ENCODE peak calls at places on chromosomes 6 and 20, in nine cellular contexts. One of them, this sample, is unnamed.
A peak's percentile ranks its signal among the peaks of the same experiment; 100 is the strongest.

GRCh38 chr6:118649918-118650499 is 1.4 kb downstream of the CEP85L start:
- DNase-seq in uterus: no peak
- DNase-seq in A549: no peak
- DNase-seq in fibroblast of lung: no peak
- DNase-seq in upper lobe of left lung: no peak
- DNase-seq in CD8-positive, alpha-beta memory T cell: no peak
- DNase-seq in left ventricle myocardium inferior: no peak
- DNase-seq in lung: no peak
- DNase-seq in aorta: no peak
- DNase-seq in this sample: no peak

GRCh38 chr20:54015496-54015895 is 54.9 kb downstream of the BCAS1 start:
- DNase-seq in uterus: no peak
- DNase-seq in A549: no peak
- DNase-seq in fibroblast of lung: no peak
- DNase-seq in upper lobe of left lung: no peak
- DNase-seq in CD8-positive, alpha-beta memory T cell: no peak
- DNase-seq in left ventricle myocardium inferior: no peak
- DNase-seq in lung: no peak
- DNase-seq in aorta: no peak
- DNase-seq in this sample: no peak

GRCh38 chr6:144123836-144124235 is 26.5 kb upstream of the STX11 start:
- DNase-seq in uterus: no peak
- DNase-seq in A549: no peak
- DNase-seq in fibroblast of lung: no peak
- DNase-seq in upper lobe of left lung: no peak
- DNase-seq in CD8-positive, alpha-beta memory T cell: no peak
- DNase-seq in left ventricle myocardium inferior: no peak
- DNase-seq in lung: no peak
- DNase-seq in aorta: no peak
- DNase-seq in this sample: no peak

GRCh38 chr6:166588691-166589333 is 2.3 kb upstream of the RAMACL start:
- DNase-seq in uterus: no peak
- DNase-seq in A549: no peak
- DNase-seq in fibroblast of lung: peak; percentile 85
- DNase-seq in upper lobe of left lung: no peak
- DNase-seq in CD8-positive, alpha-beta memory T cell: no peak
- DNase-seq in left ventricle myocardium inferior: no peak
- DNase-seq in lung: no peak
- DNase-seq in aorta: no peak
- DNase-seq in this sample: no peak

GRCh38 chr20:1474817-1475603 is 8.4 kb upstream of the NSFL1C start:
- DNase-seq in uterus: no peak
- DNase-seq in A549: peak; percentile 38
- DNase-seq in fibroblast of lung: no peak
- DNase-seq in upper lobe of left lung: no peak
- DNase-seq in CD8-positive, alpha-beta memory T cell: no peak
- DNase-seq in left ventricle myocardium inferior: no peak
- DNase-seq in lung: no peak
- DNase-seq in aorta: no peak
- DNase-seq in this sample: no peak

GRCh38 chr6:109894181-109894580 is 83.9 kb upstream of the GPR6 start:
- DNase-seq in uterus: no peak
- DNase-seq in A549: no peak
- DNase-seq in fibroblast of lung: no peak
- DNase-seq in upper lobe of left lung: no peak
- DNase-seq in CD8-positive, alpha-beta memory T cell: no peak
- DNase-seq in left ventricle myocardium inferior: no peak
- DNase-seq in lung: no peak
- DNase-seq in aorta: no peak
- DNase-seq in this sample: no peak

GRCh38 chr6:101486124-101486523 is 92.6 kb downstream of the GRIK2 start:
- DNase-seq in uterus: no peak
- DNase-seq in A549: no peak
- DNase-seq in fibroblast of lung: no peak
- DNase-seq in upper lobe of left lung: no peak
- DNase-seq in CD8-positive, alpha-beta memory T cell: no peak
- DNase-seq in left ventricle myocardium inferior: no peak
- DNase-seq in lung: no peak
- DNase-seq in aorta: no peak
- DNase-seq in this sample: no peak

GRCh38 chr20:53283597-53283996 is 310.0 kb downstream of the ZNF217 start:
- DNase-seq in uterus: no peak
- DNase-seq in A549: no peak
- DNase-seq in fibroblast of lung: no peak
- DNase-seq in upper lobe of left lung: no peak
- DNase-seq in CD8-positive, alpha-beta memory T cell: no peak
- DNase-seq in left ventricle myocardium inferior: no peak
- DNase-seq in lung: no peak
- DNase-seq in aorta: no peak
- DNase-seq in this sample: no peak

GRCh38 chr6:109740787-109741186 is 49.7 kb downstream of the FIG4 start:
- DNase-seq in uterus: no peak
- DNase-seq in A549: no peak
- DNase-seq in fibroblast of lung: no peak
- DNase-seq in upper lobe of left lung: peak; percentile 69
- DNase-seq in CD8-positive, alpha-beta memory T cell: no peak
- DNase-seq in left ventricle myocardium inferior: no peak
- DNase-seq in lung: peak; percentile 37
- DNase-seq in aorta: no peak
- DNase-seq in this sample: no peak

GRCh38 chr6:122772724-122773123 is 6.8 kb upstream of the FABP7 start:
- DNase-seq in uterus: no peak
- DNase-seq in A549: no peak
- DNase-seq in fibroblast of lung: no peak
- DNase-seq in upper lobe of left lung: no peak
- DNase-seq in CD8-positive, alpha-beta memory T cell: no peak
- DNase-seq in left ventricle myocardium inferior: no peak
- DNase-seq in lung: no peak
- DNase-seq in aorta: no peak
- DNase-seq in this sample: no peak

GRCh38 chr20:35012227-35013069 is 56.8 kb downstream of the MYH7B start:
- DNase-seq in uterus: peak; percentile 36
- DNase-seq in A549: no peak
- DNase-seq in fibroblast of lung: no peak
- DNase-seq in upper lobe of left lung: no peak
- DNase-seq in CD8-positive, alpha-beta memory T cell: no peak
- DNase-seq in left ventricle myocardium inferior: no peak
- DNase-seq in lung: no peak
- DNase-seq in aorta: peak; percentile 60
- DNase-seq in this sample: no peak

GRCh38 chr6:11828185-11828897 is 49.7 kb upstream of the ADTRP start:
- DNase-seq in uterus: no peak
- DNase-seq in A549: no peak
- DNase-seq in fibroblast of lung: no peak
- DNase-seq in upper lobe of left lung: no peak
- DNase-seq in CD8-positive, alpha-beta memory T cell: no peak
- DNase-seq in left ventricle myocardium inferior: no peak
- DNase-seq in lung: no peak
- DNase-seq in aorta: no peak
- DNase-seq in this sample: no peak

DNA sequence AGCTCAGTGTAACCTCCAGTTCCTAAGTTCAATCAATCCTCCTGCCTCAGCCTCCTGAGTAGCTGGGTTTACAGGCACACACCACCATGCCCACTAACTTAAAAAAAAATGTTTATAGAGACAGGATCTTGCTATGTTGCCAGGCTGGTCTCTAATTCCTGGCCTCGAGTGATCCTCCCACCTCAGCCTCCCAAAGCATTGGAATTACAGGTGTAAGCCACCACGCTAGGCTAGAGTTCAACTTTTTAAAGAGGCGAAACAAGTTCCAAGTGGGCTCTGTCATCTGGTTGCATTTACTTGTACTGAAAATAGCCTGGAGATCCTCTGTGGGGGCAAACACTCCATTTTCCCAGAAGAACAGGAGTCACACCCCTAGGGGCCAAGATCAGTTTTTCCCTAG is 100.7 kb upstream of the RIPOR2 start:
- DNase-seq in uterus: no peak
- DNase-seq in A549: no peak
- DNase-seq in fibroblast of lung: no peak
- DNase-seq in upper lobe of left lung: no peak
- DNase-seq in CD8-positive, alpha-beta memory T cell: no peak
- DNase-seq in left ventricle myocardium inferior: no peak
- DNase-seq in lung: no peak
- DNase-seq in aorta: no peak
- DNase-seq in this sample: no peak
- H3K4me1 ChIP-seq in uterus: no peaks in the 10 kb centered on the region
- H3K4me1 ChIP-seq in A549: no peaks in the 10 kb centered on the region
- H3K4me1 ChIP-seq in fibroblast of lung: no peaks in the 10 kb centered on the region
- H3K4me1 ChIP-seq in upper lobe of left lung: peaks cover 11% of the 10 kb centered on the region
- H3K4me1 ChIP-seq in CD8-positive, alpha-beta memory T cell: peaks cover 65% of the 10 kb centered on the region
- H3K4me1 ChIP-seq in left ventricle myocardium inferior: no peaks in the 10 kb centered on the region
- H3K4me1 ChIP-seq in lung: peaks cover 6% of the 10 kb centered on the region
- H3K4me1 ChIP-seq in aorta: no peaks in the 10 kb centered on the region
- H3K4me1 ChIP-seq in this sample: peaks cover 60% of the 10 kb centered on the region

DNA sequence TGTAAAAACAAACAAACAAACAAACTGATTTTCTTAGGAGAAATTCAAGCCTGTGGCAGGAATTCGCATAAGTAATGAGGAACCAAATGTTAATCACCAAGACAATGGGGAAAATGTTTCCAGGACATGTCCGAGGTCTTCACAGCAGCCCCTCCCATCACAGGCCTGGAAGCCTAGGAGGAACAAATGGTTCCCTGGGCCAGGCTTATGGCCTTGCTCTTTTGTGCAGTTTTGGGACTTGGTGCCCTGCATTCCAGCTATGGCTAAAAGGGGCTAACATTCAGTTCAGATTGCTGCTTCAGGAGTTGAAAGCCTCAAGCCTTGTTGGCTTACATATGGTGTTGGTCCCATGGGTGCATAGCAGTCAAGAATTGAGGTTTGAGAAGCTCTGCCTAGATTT is 1372.7 kb upstream of the CITED2 start:
- DNase-seq in uterus: no peak
- DNase-seq in A549: no peak
- DNase-seq in fibroblast of lung: no peak
- DNase-seq in upper lobe of left lung: no peak
- DNase-seq in CD8-positive, alpha-beta memory T cell: no peak
- DNase-seq in left ventricle myocardium inferior: no peak
- DNase-seq in lung: no peak
- DNase-seq in aorta: no peak
- DNase-seq in this sample: no peak
- H3K9me3 ChIP-seq in uterus: no peaks in the 10 kb centered on the region
- H3K9me3 ChIP-seq in A549: peaks cover 3% of the 10 kb centered on the region
- H3K9me3 ChIP-seq in fibroblast of lung: no peaks in the 10 kb centered on the region
- H3K9me3 ChIP-seq in upper lobe of left lung: no peaks in the 10 kb centered on the region
- H3K9me3 ChIP-seq in CD8-positive, alpha-beta memory T cell: no peaks in the 10 kb centered on the region
- H3K9me3 ChIP-seq in left ventricle myocardium inferior: peaks cover 39% of the 10 kb centered on the region
- H3K9me3 ChIP-seq in lung: peaks cover 7% of the 10 kb centered on the region
- H3K9me3 ChIP-seq in aorta: no peaks in the 10 kb centered on the region
- H3K9me3 ChIP-seq in this sample: no peaks in the 10 kb centered on the region

GRCh38 chr20:23289249-23289648 is 61.3 kb upstream of the NXT1 start:
- DNase-seq in uterus: no peak
- DNase-seq in A549: no peak
- DNase-seq in fibroblast of lung: no peak
- DNase-seq in upper lobe of left lung: no peak
- DNase-seq in CD8-positive, alpha-beta memory T cell: no peak
- DNase-seq in left ventricle myocardium inferior: no peak
- DNase-seq in lung: no peak
- DNase-seq in aorta: no peak
- DNase-seq in this sample: no peak

GRCh38 chr20:23293689-23294088 is 56.9 kb upstream of the NXT1 start:
- DNase-seq in uterus: peak; percentile 49
- DNase-seq in A549: no peak
- DNase-seq in fibroblast of lung: no peak
- DNase-seq in upper lobe of left lung: peak; percentile 29
- DNase-seq in CD8-positive, alpha-beta memory T cell: no peak
- DNase-seq in left ventricle myocardium inferior: peak; percentile 27
- DNase-seq in lung: peak; percentile 41
- DNase-seq in aorta: no peak
- DNase-seq in this sample: no peak

GRCh38 chr20:23291575-23292240 is 58.9 kb upstream of the NXT1 start:
- DNase-seq in uterus: no peak
- DNase-seq in A549: no peak
- DNase-seq in fibroblast of lung: no peak
- DNase-seq in upper lobe of left lung: no peak
- DNase-seq in CD8-positive, alpha-beta memory T cell: no peak
- DNase-seq in left ventricle myocardium inferior: no peak
- DNase-seq in lung: no peak
- DNase-seq in aorta: no peak
- DNase-seq in this sample: no peak

GRCh38 chr20:23289724-23290395 is 60.7 kb upstream of the NXT1 start:
- DNase-seq in uterus: no peak
- DNase-seq in A549: no peak
- DNase-seq in fibroblast of lung: no peak
- DNase-seq in upper lobe of left lung: no peak
- DNase-seq in CD8-positive, alpha-beta memory T cell: no peak
- DNase-seq in left ventricle myocardium inferior: no peak
- DNase-seq in lung: no peak
- DNase-seq in aorta: no peak
- DNase-seq in this sample: no peak

DNA sequence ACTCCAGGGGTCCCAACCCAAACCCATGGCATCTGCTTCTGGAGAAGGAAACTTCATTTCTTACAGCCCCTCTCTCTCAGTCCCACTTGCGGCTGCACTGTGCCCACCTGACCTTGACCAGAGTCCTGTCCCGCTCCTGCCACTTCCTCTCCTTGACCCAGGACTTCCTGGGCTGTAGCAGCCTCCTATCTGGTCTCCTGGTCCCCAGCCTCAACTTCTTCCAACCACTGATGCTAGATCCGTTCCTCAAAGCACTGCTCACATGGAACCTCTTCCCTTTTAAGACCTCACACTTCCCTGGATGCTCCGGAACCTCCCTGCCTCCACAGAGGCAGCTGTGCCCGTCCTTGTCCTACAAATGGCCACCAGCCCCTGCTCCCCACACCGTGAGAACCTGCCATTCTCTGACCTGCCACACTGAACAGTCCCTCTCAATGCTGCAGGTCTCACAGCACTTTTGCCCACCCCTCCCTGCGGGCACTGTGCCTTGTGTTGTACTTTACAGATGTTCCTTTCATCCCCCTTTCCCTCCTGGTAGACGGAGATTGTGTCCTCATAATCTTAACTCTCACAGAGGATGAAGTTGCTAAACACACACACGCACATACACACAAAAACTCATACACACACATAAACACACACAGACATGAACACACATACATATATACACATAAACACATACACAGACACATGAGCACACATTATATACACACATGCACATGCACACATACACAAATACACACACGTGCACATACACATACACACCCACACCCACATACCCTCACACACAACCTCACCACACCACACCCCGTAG is 59.6 kb upstream of the NXT1 start:
- DNase-seq in uterus: no peak
- DNase-seq in A549: no peak
- DNase-seq in fibroblast of lung: no peak
- DNase-seq in upper lobe of left lung: no peak
- DNase-seq in CD8-positive, alpha-beta memory T cell: no peak
- DNase-seq in left ventricle myocardium inferior: no peak
- DNase-seq in lung: no peak
- DNase-seq in aorta: no peak
- DNase-seq in this sample: no peak
- H3K4me3 ChIP-seq in uterus: no peak overlapping the region
- H3K4me3 ChIP-seq in A549: no peak overlapping the region
- H3K4me3 ChIP-seq in fibroblast of lung: no peak overlapping the region
- H3K4me3 ChIP-seq in upper lobe of left lung: no peak overlapping the region
- H3K4me3 ChIP-seq in CD8-positive, alpha-beta memory T cell: no peak overlapping the region
- H3K4me3 ChIP-seq in left ventricle myocardium inferior: no peak overlapping the region
- H3K4me3 ChIP-seq in lung: no peak overlapping the region
- H3K4me3 ChIP-seq in aorta: no peak overlapping the region
- H3K4me3 ChIP-seq in this sample: no peak overlapping the region

DNA sequence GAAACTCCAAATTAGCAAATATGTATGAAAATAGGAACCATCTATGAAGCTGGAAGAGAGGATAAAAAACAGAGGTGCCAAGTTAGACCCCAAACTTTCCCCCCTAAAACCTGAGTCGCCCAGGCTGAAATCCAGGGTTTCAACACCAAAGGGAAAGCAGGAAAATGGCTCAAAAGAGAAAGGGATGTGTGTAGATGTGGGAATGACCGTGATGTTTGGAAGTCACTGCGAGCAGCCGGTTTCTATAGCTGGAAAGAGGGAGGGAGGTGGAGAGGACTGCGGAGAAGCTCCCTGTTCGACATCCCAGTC is 4.5 kb downstream of the RING1 start:
- DNase-seq in uterus: no peak
- DNase-seq in A549: no peak
- DNase-seq in fibroblast of lung: no peak
- DNase-seq in upper lobe of left lung: no peak
- DNase-seq in CD8-positive, alpha-beta memory T cell: no peak
- DNase-seq in left ventricle myocardium inferior: no peak
- DNase-seq in lung: no peak
- DNase-seq in aorta: no peak
- DNase-seq in this sample: no peak
- H3K4me1 ChIP-seq in uterus: no peaks in the 10 kb centered on the region
- H3K4me1 ChIP-seq in A549: peaks cover 5% of the 10 kb centered on the region
- H3K4me1 ChIP-seq in fibroblast of lung: peaks cover 5% of the 10 kb centered on the region
- H3K4me1 ChIP-seq in upper lobe of left lung: peaks cover 19% of the 10 kb centered on the region
- H3K4me1 ChIP-seq in CD8-positive, alpha-beta memory T cell: peaks cover 27% of the 10 kb centered on the region
- H3K4me1 ChIP-seq in left ventricle myocardium inferior: peaks cover 36% of the 10 kb centered on the region
- H3K4me1 ChIP-seq in lung: peaks cover 9% of the 10 kb centered on the region
- H3K4me1 ChIP-seq in aorta: no peaks in the 10 kb centered on the region
- H3K4me1 ChIP-seq in this sample: peaks cover 60% of the 10 kb centered on the region

This sample was measured in CD8-positive, alpha-beta T cell.